ENCODE peak calls at places on chromosome 1, in four cellular contexts. One of them, this sample, is unnamed.

GRCh38 chr1:233261206-233261605 is 34.3 kb downstream of the PCNX2 start:
- DNase-seq in PC-9: no peak
- DNase-seq in A172: no peak
- DNase-seq in GM06990: peak; percentile 18
- DNase-seq in this sample: no peak

GRCh38 chr1:155200920-155201319 is 6.8 kb downstream of the THBS3 start:
- DNase-seq in PC-9: no peak
- DNase-seq in A172: no peak
- DNase-seq in GM06990: no peak
- DNase-seq in this sample: no peak

GRCh38 chr1:76209238-76209637 is 134.7 kb downstream of the ST6GALNAC3 start:
- DNase-seq in PC-9: no peak
- DNase-seq in A172: no peak
- DNase-seq in GM06990: no peak
- DNase-seq in this sample: no peak

GRCh38 chr1:82405333-82405732 is 604.6 kb downstream of the ADGRL2 start:
- DNase-seq in PC-9: no peak
- DNase-seq in A172: no peak
- DNase-seq in GM06990: no peak
- DNase-seq in this sample: no peak

GRCh38 chr1:170149241-170149640 is 3.5 kb downstream of the NTMT2 start:
- DNase-seq in PC-9: no peak
- DNase-seq in A172: no peak
- DNase-seq in GM06990: no peak
- DNase-seq in this sample: no peak

GRCh38 chr1:9265966-9266365 is 26.7 kb upstream of the SPSB1 start:
- DNase-seq in PC-9: no peak
- DNase-seq in A172: no peak
- DNase-seq in GM06990: no peak
- DNase-seq in this sample: no peak

GRCh38 chr1:14467112-14467511 is 131.4 kb upstream of the KAZN start:
- DNase-seq in PC-9: no peak
- DNase-seq in A172: no peak
- DNase-seq in GM06990: no peak
- DNase-seq in this sample: no peak

GRCh38 chr1:47996406-47997226 is 569 bp downstream of the TRABD2B start:
- DNase-seq in PC-9: no peak
- DNase-seq in A172: no peak
- DNase-seq in GM06990: no peak
- DNase-seq in this sample: no peak

GRCh38 chr1:90402893-90403849 is 313.9 kb downstream of the BARHL2 start:
- DNase-seq in PC-9: peak; percentile 74
- DNase-seq in A172: peak; percentile 93
- DNase-seq in GM06990: no peak
- DNase-seq in this sample: no peak

GRCh38 chr1:31652891-31653489 is 8.3 kb upstream of the PEF1 start:
- DNase-seq in PC-9: no peak
- DNase-seq in A172: no peak
- DNase-seq in GM06990: no peak
- DNase-seq in this sample: no peak

GRCh38 chr1:109928591-109929111 is 18.0 kb downstream of the CSF1 start:
- DNase-seq in PC-9: peak; percentile 48
- DNase-seq in A172: peak; percentile 69
- DNase-seq in GM06990: no peak
- DNase-seq in this sample: no peak

GRCh38 chr1:221162352-221162751 is 283.1 kb downstream of the HLX start:
- DNase-seq in PC-9: no peak
- DNase-seq in A172: peak; percentile 21
- DNase-seq in GM06990: no peak
- DNase-seq in this sample: no peak

This sample was measured in stimulated activated CD8-positive, alpha-beta memory T cell treated with anti-CD3 and anti-CD28 coated beads, Interleukin-12 subunit alpha, Interleukin-12 subunit beta, amount 100 ng/mL, for 1 hour.